ENCODE peak calls at places on chromosomes 3 and 15, in eight cellular contexts. H, Y, A, M, G, K, V and S are unnamed samples.
A peak's percentile ranks its signal among the peaks of the same experiment; 100 is the strongest.

GRCh38 chr3:49703443-49703927 is 14.1 kb downstream of the RNF123 start:
- DNase-seq in Y (peak; percentile 69), V (peak; percentile 65), G (no peak), A (no peak), M (peak; percentile 92), K (peak; percentile 72), H (peak; percentile 76), S (no peak)

GRCh38 chr15:78767331-78767951 is 43.8 kb downstream of the ADAMTS7 start:
- DNase-seq in K (no peak), H (no peak), Y (peak; percentile 54), G (no peak), A (no peak), V (no peak), M (no peak), S (no peak)

GRCh38 chr3:120039642-120040610 is 54.3 kb downstream of the GSK3B start:
- DNase-seq in V (no peak), K (no peak), H (peak; percentile 22), G (no peak), Y (peak; percentile 20), M (no peak), A (no peak), S (no peak)

GRCh38 chr3:194598771-194599557 is 34.3 kb downstream of the TMEM44 start:
- DNase-seq in K (no peak), A (no peak), H (no peak), M (no peak), G (no peak), Y (no peak), V (no peak), S (no peak)

GRCh38 chr3:111662907-111663306 is 67.8 kb upstream of the ZBED2 start:
- DNase-seq in K (no peak), V (no peak), G (no peak), Y (no peak), H (peak; percentile 48), A (no peak), M (no peak), S (no peak)

GRCh38 chr15:43316007-43316968 is 14.1 kb downstream of the LCMT2 start:
- DNase-seq in H (no peak), Y (no peak), V (no peak), M (no peak), K (no peak), A (no peak), G (no peak), S (no peak)

GRCh38 chr3:177764377-177764912 is 567.2 kb upstream of the TBL1XR1 start:
- DNase-seq in H (no peak), Y (no peak), K (no peak), A (no peak), V (no peak), G (no peak), M (no peak), S (no peak)

GRCh38 chr3:102053375-102053989 is 204.2 kb downstream of the NFKBIZ start:
- DNase-seq in V (no peak), M (peak; percentile 24), Y (no peak), H (no peak), K (peak; percentile 57), A (peak; percentile 61), G (no peak), S (no peak)

GRCh38 chr15:81859737-81860516 is 185.9 kb downstream of the MEX3B start:
- DNase-seq in A (no peak), M (no peak), Y (peak; percentile 83), H (no peak), K (no peak), G (no peak), V (no peak), S (no peak)

GRCh38 chr3:50430950-50431435 is 71.7 kb upstream of the TMEM115 start:
- DNase-seq in K (no peak), G (no peak), Y (no peak), A (no peak), H (no peak), M (no peak), V (no peak), S (no peak)

GRCh38 chr15:90097475-90097874 is 4.8 kb downstream of the IDH2 start:
- DNase-seq in K (no peak), V (no peak), Y (peak; percentile 91), M (peak; percentile 61), H (no peak), A (no peak), G (no peak), S (peak; percentile 85)

GRCh38 chr3:87595798-87596197 is 319.4 kb upstream of the POU1F1 start:
- DNase-seq in G (no peak), K (no peak), M (no peak), V (peak; percentile 55), H (no peak), Y (no peak), A (peak; percentile 2), S (no peak)

GRCh38 chr15:99732711-99733267 is 448 bp downstream of the LYSMD4 start:
- DNase-seq in M (no peak), G (no peak), H (no peak), K (peak; percentile 13), A (no peak), V (peak; percentile 48), Y (peak; percentile 27), S (no peak)

GRCh38 chr15:61621146-61621545 is 392.0 kb upstream of the RORA start:
- DNase-seq in Y (peak; percentile 43), H (no peak), G (no peak), K (peak; percentile 13), A (peak; percentile 3), M (no peak), V (peak; percentile 20), S (no peak)

GRCh38 chr3:33433843-33434242 is 6.4 kb downstream of the UBP1 start:
- DNase-seq in V (no peak), G (no peak), M (no peak), H (no peak), A (no peak), K (no peak), Y (no peak), S (no peak)

GRCh38 chr3:8557298-8557697 is 55.7 kb downstream of the LMCD1 start:
- DNase-seq in Y (no peak), A (no peak), V (peak; percentile 41), M (no peak), G (no peak), H (no peak), K (no peak), S (no peak)

GRCh38 chr15:98954411-98954810 is 53.2 kb downstream of the PGPEP1L start:
- DNase-seq in A (no peak), G (no peak), Y (no peak), V (peak; percentile 33), M (no peak), K (no peak), H (no peak), S (no peak)